ENCODE peak calls at places on chromosome 6, in eight cellular contexts. J, E, B, O, T, Y, Q and M are unnamed samples.

GRCh38 chr6:78909391-78909790 is 42.0 kb downstream of the IRAK1BP1 start:
- DNase-seq in T (no peak), O (no peak), B (no peak), Q (no peak), J (peak), E (peak), Y (peak), M (no peak)

GRCh38 chr6:28335040-28335563 is 846 bp downstream of the ZSCAN31 start:
- DNase-seq in B (no peak), T (no peak), Y (no peak), E (no peak), J (no peak), Q (no peak), O (no peak), M (no peak)

GRCh38 chr6:136486357-136486756 is 63.9 kb downstream of the MAP7 start:
- DNase-seq in T (peak), Y (no peak), J (no peak), O (no peak), B (no peak), E (no peak), Q (no peak), M (no peak)

GRCh38 chr6:166584046-166584679 is 2.3 kb downstream of the RAMACL start:
- DNase-seq in Y (no peak), T (no peak), E (no peak), O (no peak), J (no peak), B (no peak), Q (no peak), M (no peak)

GRCh38 chr6:42326248-42326647 is 108.6 kb upstream of the MRPS10 start:
- DNase-seq in O (no peak), B (no peak), T (no peak), E (no peak), Y (peak), Q (no peak), J (no peak), M (no peak)

GRCh38 chr6:151096255-151096612 is 143.5 kb upstream of the AKAP12 start:
- DNase-seq in O (no peak), T (no peak), E (peak), J (no peak), Q (no peak), B (no peak), Y (no peak), M (no peak)

GRCh38 chr6:130307752-130308361 is 58.0 kb upstream of the TMEM200A start:
- DNase-seq in B (no peak), T (no peak), E (peak), Q (no peak), J (no peak), Y (peak), O (no peak), M (no peak)

GRCh38 chr6:121418346-121418745 is 17.1 kb upstream of the GJA1 start:
- DNase-seq in J (no peak), E (no peak), O (no peak), Q (no peak), Y (no peak), B (no peak), T (no peak), M (no peak)

GRCh38 chr6:151391021-151391470 is 313 bp downstream of the ZBTB2 start:
- DNase-seq in T (peak), B (peak), Q (peak), E (peak), Y (peak), J (peak), O (peak), M (peak)

GRCh38 chr6:42599558-42599957 is 35.7 kb downstream of the UBR2 start:
- DNase-seq in B (no peak), T (no peak), J (no peak), O (no peak), Q (no peak), Y (no peak), E (no peak), M (no peak)

GRCh38 chr6:36386495-36387439 is 702 bp downstream of the ETV7 start:
- DNase-seq in O (peak), Q (no peak), B (no peak), E (peak), J (no peak), Y (peak), T (no peak), M (no peak)

GRCh38 chr6:118896339-118897136 is 2.6 kb downstream of the ASF1A start:
- DNase-seq in T (no peak), J (no peak), Q (no peak), E (peak), Y (peak), B (no peak), O (no peak), M (no peak)

GRCh38 chr6:137853569-137854213 is 13.4 kb upstream of the TNFAIP3 start:
- DNase-seq in T (no peak), B (no peak), Q (no peak), Y (peak), E (peak), O (no peak), J (no peak), M (no peak)

GRCh38 chr6:62904687-62905086 is 306.6 kb upstream of the FKBP1C start:
- DNase-seq in T (no peak), B (no peak), Q (no peak), O (no peak), J (no peak), E (no peak), Y (no peak), M (no peak)

GRCh38 chr6:31765910-31766794 is 3.7 kb downstream of the SAPCD1 start:
- DNase-seq in B (no peak), E (no peak), J (no peak), Y (no peak), Q (no peak), T (no peak), O (no peak), M (no peak)

GRCh38 chr6:63492476-63492875 is 79.8 kb upstream of the LOC128125822 start:
- DNase-seq in Y (no peak), Q (no peak), J (no peak), B (no peak), O (peak), E (no peak), T (no peak), M (no peak)

GRCh38 chr6:93799226-93799625 is 379.9 kb upstream of the EPHA7 start:
- DNase-seq in E (peak), T (no peak), Q (no peak), B (no peak), J (no peak), O (no peak), Y (no peak), M (no peak)

GRCh38 chr6:104537185-104537584 is 322.5 kb downstream of the HACE1 start:
- DNase-seq in O (no peak), E (no peak), Y (peak), J (no peak), Q (no peak), T (no peak), B (no peak), M (no peak)

GRCh38 chr6:44041461-44042260 is 85.6 kb downstream of the MRPL14 start:
- DNase-seq in J (no peak), T (no peak), B (no peak), O (peak), Y (peak), E (peak), Q (no peak), M (no peak)

GRCh38 chr6:50056242-50056641 is 6.5 kb upstream of the DEFB112 start:
- DNase-seq in Y (no peak), O (no peak), Q (no peak), E (no peak), T (no peak), B (no peak), J (no peak), M (no peak)

GRCh38 chr6:135830452-135830851 is 21.0 kb upstream of the PDE7B start:
- DNase-seq in E (no peak), B (no peak), T (no peak), Q (no peak), O (no peak), J (no peak), Y (peak), M (no peak)

GRCh38 chr6:10404799-10405524 is 9.9 kb downstream of the TFAP2A start:
- DNase-seq in B (no peak), J (no peak), Y (no peak), T (no peak), O (no peak), Q (no peak), E (no peak), M (no peak)

GRCh38 chr6:10403385-10404106 is 11.3 kb downstream of the TFAP2A start:
- DNase-seq in T (no peak), B (no peak), Y (peak), O (no peak), J (no peak), Q (no peak), E (peak), M (no peak)

GRCh38 chr6:10406556-10406955 is 8.3 kb downstream of the TFAP2A start:
- DNase-seq in E (no peak), Q (no peak), J (no peak), B (no peak), O (no peak), Y (peak), T (no peak), M (no peak)

GRCh38 chr6:10402648-10403311 is 12.1 kb downstream of the TFAP2A start:
- DNase-seq in T (no peak), B (no peak), E (no peak), O (no peak), Y (peak), J (no peak), Q (no peak), M (no peak)

DNA sequence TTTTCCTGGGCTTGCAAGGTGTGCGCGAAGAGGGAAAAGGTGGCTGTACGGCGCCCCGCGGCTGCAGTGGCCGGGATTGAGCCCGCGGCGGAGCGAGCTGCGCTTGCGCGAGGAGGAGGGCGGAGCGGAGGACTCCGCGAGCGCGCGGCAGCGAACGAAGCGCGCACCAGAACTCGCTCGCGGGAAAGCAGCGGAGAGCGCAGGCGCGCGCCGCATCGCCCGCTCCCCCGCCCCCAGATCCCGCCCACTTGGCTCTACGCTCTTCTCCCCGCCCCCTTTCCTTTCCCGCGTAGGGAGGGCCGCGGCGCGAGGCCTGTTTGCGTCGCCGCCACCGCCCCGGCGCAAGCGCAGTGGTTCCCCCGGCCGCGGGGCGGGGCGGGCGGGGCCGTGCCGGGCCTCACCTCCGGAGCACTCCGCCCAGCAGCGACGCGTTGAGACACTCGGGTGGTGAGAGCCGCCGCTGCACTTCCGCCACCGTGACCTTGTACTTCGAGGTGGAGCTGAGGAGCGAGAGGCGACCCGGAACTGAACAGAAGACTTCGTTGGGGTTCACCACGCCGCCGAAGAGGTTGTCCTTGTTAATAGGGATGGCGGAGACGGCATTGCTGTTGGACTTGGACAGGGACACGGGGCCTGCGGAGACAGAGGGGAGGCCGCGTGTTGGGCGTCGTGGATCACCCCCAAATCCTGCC is 10.6 kb downstream of the TFAP2A start:
- DNase-seq in Y (peak), J (peak), O (peak), T (peak), Q (peak), B (peak), E (peak), M (peak)
- TF ChIP-seq CTCF in Y (peak), J (no peak), O (peak), T (peak), Q (peak), B (peak), E (peak), M (peak)

DNA sequence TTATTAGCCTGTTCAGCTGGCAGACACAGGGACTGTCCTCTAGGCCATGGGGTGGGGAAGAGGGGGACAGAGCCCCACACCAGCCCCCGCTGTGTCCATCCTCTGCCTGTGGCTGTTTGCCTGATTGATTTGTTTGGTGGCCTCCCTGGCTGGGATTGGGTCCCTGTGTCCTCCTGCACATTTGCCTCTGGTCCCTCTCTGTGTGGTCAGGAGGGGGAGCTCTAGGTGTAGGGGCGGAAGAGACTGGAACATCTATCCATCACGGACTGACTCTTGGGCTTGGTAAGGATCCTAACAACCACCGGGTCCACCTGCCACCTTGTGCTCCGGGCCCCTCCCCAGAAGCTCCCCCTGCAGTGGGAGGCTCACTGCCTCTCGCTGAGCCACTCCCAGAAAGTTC is 38.4 kb upstream of the CCDC167 start:
- DNase-seq in J (no peak), E (no peak), T (peak), Q (no peak), Y (peak), B (no peak), O (no peak), M (no peak)
- TF ChIP-seq CTCF in J (no peak), E (peak), T (peak), Q (peak), Y (peak), B (peak), O (no peak), M (no peak)

DNA sequence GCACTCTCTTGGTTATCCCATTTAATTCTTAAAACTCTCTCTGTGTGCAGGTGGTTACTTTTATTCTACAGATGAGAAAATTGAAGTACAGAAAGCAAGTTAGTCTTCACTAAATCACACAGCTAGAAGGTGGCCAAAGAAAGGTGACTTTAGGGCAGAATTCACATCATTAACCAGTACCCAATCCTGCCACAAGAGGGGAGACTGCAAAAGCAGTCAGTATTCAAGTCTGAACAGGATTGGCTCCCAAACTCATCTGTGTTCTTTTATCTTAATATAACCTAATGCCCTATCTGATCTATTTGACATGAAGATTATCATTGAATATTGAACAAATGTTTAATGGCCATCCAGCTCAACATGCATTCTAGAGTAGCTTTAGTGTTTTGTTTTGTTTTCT is 225.3 kb upstream of the FAM83B start:
- DNase-seq in Y (no peak), E (peak), O (no peak), J (no peak), B (no peak), T (peak), Q (no peak), M (no peak)
- TF ChIP-seq CTCF in Y (no peak), E (peak), O (peak), J (no peak), B (no peak), T (peak), Q (no peak), M (peak)

GRCh38 chr6:168117942-168118341 is 38.9 kb upstream of the FRMD1 start:
- DNase-seq in B (no peak), Q (no peak), E (no peak), O (no peak), T (no peak), J (no peak), Y (no peak), M (no peak)
- TF ChIP-seq CTCF in B (peak), Q (peak), E (peak), O (no peak), T (peak), J (no peak), Y (no peak), M (peak)

DNA sequence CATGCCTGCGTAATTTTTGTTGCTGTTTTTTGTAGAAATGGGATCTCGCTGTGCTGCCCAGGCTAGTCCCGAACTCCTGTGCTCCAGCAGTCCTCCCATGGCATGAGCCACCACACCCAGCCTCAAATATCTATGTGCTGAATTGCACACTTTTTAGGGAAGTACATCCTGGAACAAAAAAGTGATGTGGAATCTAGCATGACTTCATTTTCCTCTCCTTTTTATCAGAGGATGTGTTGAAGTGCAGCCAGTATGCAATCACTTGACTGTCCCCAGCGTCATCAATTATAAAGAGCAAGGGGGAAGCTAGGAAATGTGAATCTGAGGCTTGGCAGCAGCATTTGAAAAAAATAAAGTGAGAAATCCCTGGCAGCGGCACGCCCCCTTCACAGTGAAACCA is 6.4 kb upstream of the EXOC2 start:
- DNase-seq in O (no peak), Y (no peak), E (peak), B (no peak), Q (no peak), T (no peak), J (no peak), M (no peak)
- TF ChIP-seq CTCF in O (no peak), Y (no peak), E (no peak), B (no peak), Q (no peak), T (no peak), J (no peak), M (no peak)

GRCh38 chr6:23637296-23637695 is 488.7 kb upstream of the NRSN1 start:
- DNase-seq in O (no peak), E (no peak), B (no peak), Q (no peak), J (no peak), T (no peak), Y (peak), M (no peak)
- TF ChIP-seq CTCF in O (no peak), E (no peak), B (no peak), Q (no peak), J (no peak), T (no peak), Y (no peak), M (no peak)

GRCh38 chr6:168860341-168860740 is 393.3 kb downstream of the THBS2 start:
- DNase-seq in T (no peak), B (no peak), E (no peak), J (no peak), O (no peak), Y (no peak), Q (no peak), M (no peak)

GRCh38 chr6:168860987-168861386 is 392.7 kb downstream of the THBS2 start:
- DNase-seq in Q (no peak), E (no peak), T (no peak), J (no peak), B (no peak), Y (no peak), O (no peak), M (no peak)

GRCh38 chr6:168864541-168865495 is 388.8 kb downstream of the THBS2 start:
- DNase-seq in T (no peak), Y (no peak), O (no peak), Q (no peak), B (no peak), J (no peak), E (peak), M (no peak)

GRCh38 chr6:168863467-168863866 is 390.2 kb downstream of the THBS2 start:
- DNase-seq in J (no peak), O (no peak), E (no peak), T (no peak), B (no peak), Y (no peak), Q (no peak), M (no peak)

DNA sequence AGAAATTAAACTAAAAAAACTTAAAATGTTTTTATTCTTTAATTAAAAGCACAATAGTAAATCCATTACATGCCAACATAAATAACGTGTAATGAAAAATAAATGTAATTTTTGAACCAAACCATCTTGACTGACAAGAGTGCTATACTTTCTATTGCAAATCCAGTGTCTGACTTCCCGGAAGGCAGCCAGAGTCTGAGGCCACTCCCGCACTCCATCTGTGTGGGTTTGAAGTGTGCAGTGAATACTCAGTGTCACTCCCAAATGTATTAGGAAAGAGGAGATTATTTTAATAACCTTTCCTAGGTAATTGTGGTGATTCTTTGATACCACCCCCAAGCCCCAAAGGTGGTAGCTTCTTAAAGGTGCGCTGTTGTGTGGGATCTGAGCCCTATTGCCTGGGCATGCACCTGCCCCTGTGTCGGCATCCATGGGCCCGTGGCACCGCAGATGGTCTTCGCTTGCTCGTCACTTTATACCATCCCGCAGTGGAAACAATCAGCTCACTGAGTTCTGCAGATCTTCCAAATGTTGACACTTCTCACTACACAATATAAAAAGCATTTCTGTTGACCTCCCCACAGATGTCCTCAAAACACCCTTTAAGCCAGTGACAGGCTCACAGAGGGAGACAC is 391.2 kb downstream of the THBS2 start:
- DNase-seq in T (no peak), Y (no peak), B (no peak), Q (no peak), J (no peak), O (no peak), E (no peak), M (no peak)
- TF ChIP-seq CTCF in T (no peak), Y (no peak), B (no peak), Q (no peak), J (no peak), O (no peak), E (no peak), M (no peak)

DNA sequence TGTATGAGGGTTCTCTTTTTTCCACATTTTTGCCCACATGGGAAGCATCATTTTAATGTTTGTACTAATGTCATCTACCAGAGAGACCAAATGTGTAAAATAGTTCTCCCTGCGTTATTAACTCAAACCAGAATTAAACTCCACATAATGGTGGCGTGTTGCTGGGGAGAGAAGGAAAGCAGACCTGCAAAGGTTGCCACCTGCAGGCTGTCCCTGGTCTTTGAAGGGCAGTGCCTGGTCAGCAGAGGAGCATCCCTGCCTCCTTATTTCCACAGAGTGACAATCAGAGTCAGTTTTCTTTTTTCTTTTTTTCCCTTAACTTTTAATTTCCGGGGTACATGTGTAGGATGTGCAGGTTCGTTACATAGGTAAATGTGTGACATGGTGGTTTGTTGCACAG is 214.5 kb downstream of the TBX18 start:
- DNase-seq in T (peak), J (no peak), O (no peak), B (no peak), Q (no peak), Y (peak), E (no peak), M (no peak)
- TF ChIP-seq CTCF in T (peak), J (no peak), O (no peak), B (no peak), Q (no peak), Y (no peak), E (peak), M (no peak)

GRCh38 chr6:52400316-52401041 is 19.7 kb upstream of the EFHC1 start:
- DNase-seq in B (no peak), E (no peak), O (no peak), T (no peak), J (no peak), Q (no peak), Y (no peak), M (no peak)

GRCh38 chr6:52403086-52403485 is 17.1 kb upstream of the EFHC1 start:
- DNase-seq in O (no peak), J (no peak), Y (no peak), T (no peak), Q (no peak), B (no peak), E (no peak), M (no peak)

GRCh38 chr6:52403627-52404026 is 16.5 kb upstream of the EFHC1 start:
- DNase-seq in B (peak), J (peak), E (no peak), T (no peak), Q (no peak), Y (peak), O (no peak), M (no peak)

GRCh38 chr6:52394251-52394666 is 25.9 kb upstream of the EFHC1 start:
- DNase-seq in T (no peak), J (no peak), B (no peak), O (no peak), E (no peak), Y (no peak), Q (no peak), M (no peak)

GRCh38 chr6:52399511-52400315 is 20.4 kb upstream of the EFHC1 start:
- DNase-seq in T (peak), Q (no peak), O (peak), J (no peak), B (no peak), E (peak), Y (peak), M (no peak)
- TF ChIP-seq CTCF in T (peak), Q (peak), O (peak), J (peak), B (peak), E (peak), Y (peak), M (peak)